ENCODE peak calls at places on chromosomes 5 and 9, in four cellular contexts. Q is fibroblast of mammary gland, K is RWPE1, H is kidney epithelial cell. G is an unnamed sample.

GRCh38 chr9:5778799-5779198 is 54.1 kb downstream of the ERMP1 start:
- DNase-seq in Q (no peak), K (no peak), H (no peak), G (no peak)

GRCh38 chr5:150618188-150618587 is 22.3 kb upstream of the SYNPO start:
- DNase-seq in Q (no peak), K (no peak), H (no peak), G (no peak)

GRCh38 chr9:137382728-137383452 is 40.1 kb downstream of the EXD3 start:
- DNase-seq in Q (no peak), K (no peak), H (no peak), G (no peak)

GRCh38 chr5:93018461-93018860 is 562.6 kb downstream of the NR2F1-AS1 start:
- DNase-seq in Q (peak; percentile 22), K (no peak), H (no peak), G (peak; percentile 6)

GRCh38 chr9:127980056-127980705 is 608 bp downstream of the EEIG1 start:
- DNase-seq in Q (no peak), K (no peak), H (no peak), G (peak; percentile 54)

GRCh38 chr5:143934821-143935220 is 122.9 kb downstream of the HMHB1 start:
- DNase-seq in Q (no peak), K (no peak), H (no peak), G (no peak)

GRCh38 chr5:17248999-17249634 is 31.7 kb downstream of the BASP1 start:
- DNase-seq in Q (peak; percentile 98), K (peak; percentile 97), H (peak; percentile 92), G (peak; percentile 96)

GRCh38 chr9:1726993-1727759 is 288.0 kb upstream of the SMARCA2 start:
- DNase-seq in Q (no peak), K (no peak), H (no peak), G (no peak)

GRCh38 chr9:27194401-27195091 is 85.5 kb downstream of the TEK start:
- DNase-seq in Q (peak; percentile 89), K (peak; percentile 77), H (peak; percentile 61), G (peak; percentile 71)

GRCh38 chr9:115165233-115165632 is 47.3 kb upstream of the TNC start:
- DNase-seq in Q (no peak), K (no peak), H (no peak), G (peak; percentile 40)

GRCh38 chr5:10988637-10989036 is 227.6 kb upstream of the DAP start:
- DNase-seq in Q (no peak), K (no peak), H (no peak), G (no peak)

GRCh38 chr9:95349109-95350038 is 31.9 kb upstream of the FANCC start:
- DNase-seq in Q (no peak), K (no peak), H (no peak), G (peak; percentile 10)

GRCh38 chr5:10578869-10579268 is 15.0 kb downstream of the ANKRD33B start:
- DNase-seq in Q (no peak), K (no peak), H (no peak), G (no peak)

GRCh38 chr5:11048760-11049159 is 287.7 kb upstream of the DAP start:
- DNase-seq in Q (no peak), K (no peak), H (no peak), G (no peak)

GRCh38 chr9:72013188-72013877 is 47.1 kb downstream of the C9orf57 start:
- DNase-seq in Q (no peak), K (no peak), H (no peak), G (no peak)

GRCh38 chr9:108095496-108095895 is 605.9 kb upstream of the KLF4 start:
- DNase-seq in Q (no peak), K (no peak), H (no peak), G (no peak)

GRCh38 chr9:125142560-125143376 is 560 bp downstream of the SCAI start:
- DNase-seq in Q (no peak), K (peak; percentile 27), H (no peak), G (peak; percentile 11)

GRCh38 chr5:39394946-39395345 is 29.8 kb downstream of the DAB2 start:
- DNase-seq in Q (peak; percentile 92), K (peak; percentile 28), H (no peak), G (peak; percentile 94)

GRCh38 chr5:115738807-115739206 is 77.7 kb downstream of the CDO1 start:
- DNase-seq in Q (no peak), K (no peak), H (no peak), G (no peak)

GRCh38 chr5:149298163-149298562 is 26.5 kb downstream of the AFAP1L1 start:
- DNase-seq in Q (no peak), K (no peak), H (no peak), G (no peak)

GRCh38 chr5:147512640-147513334 is 2.9 kb upstream of the DPYSL3 start:
- DNase-seq in Q (no peak), K (no peak), H (no peak), G (no peak)

GRCh38 chr9:105694848-105695581 is 674 bp downstream of the TMEM38B start:
- DNase-seq in Q (peak; percentile 54), K (peak; percentile 71), H (no peak), G (peak; percentile 65)

GRCh38 chr5:102834438-102834964 is 79.4 kb downstream of the PAM start:
- DNase-seq in Q (no peak), K (no peak), H (no peak), G (no peak)

GRCh38 chr5:140175367-140176027 is 509 bp downstream of the CYSTM1 start:
- DNase-seq in Q (peak; percentile 55), K (peak; percentile 74), H (no peak), G (peak; percentile 49)

GRCh38 chr5:151085517-151086031 is 4.7 kb upstream of the TNIP1 start:
- DNase-seq in Q (peak; percentile 38), K (no peak), H (no peak), G (peak; percentile 70)

GRCh38 chr5:66171349-66172344 is 27.5 kb downstream of the SREK1 start:
- DNase-seq in Q (peak; percentile 62), K (peak; percentile 51), H (peak; percentile 25), G (peak; percentile 57)

GRCh38 chr5:108339220-108339619 is 42.7 kb downstream of the FBXL17 start:
- DNase-seq in Q (no peak), K (no peak), H (no peak), G (peak; percentile 0)

GRCh38 chr9:13264788-13265187 is 14.7 kb downstream of the MPDZ start:
- DNase-seq in Q (no peak), K (no peak), H (no peak), G (no peak)

GRCh38 chr5:78717674-78718073 is 69.1 kb upstream of the LHFPL2 start:
- DNase-seq in Q (peak; percentile 12), K (no peak), H (no peak), G (peak; percentile 21)

GRCh38 chr5:149497357-149497756 is 53.9 kb downstream of the CSNK1A1 start:
- DNase-seq in Q (peak; percentile 92), K (no peak), H (no peak), G (no peak)

GRCh38 chr5:10400834-10401233 is 40.8 kb upstream of the ROPN1L start:
- DNase-seq in Q (peak; percentile 86), K (no peak), H (no peak), G (peak; percentile 43)

GRCh38 chr5:54090495-54091084 is 219.8 kb downstream of the ARL15 start:
- DNase-seq in Q (peak; percentile 84), K (peak; percentile 44), H (peak; percentile 44), G (peak; percentile 53)

GRCh38 chr9:33287087-33287490 is 3.2 kb upstream of the NFX1 start:
- DNase-seq in Q (peak; percentile 77), K (peak; percentile 79), H (no peak), G (peak; percentile 72)

GRCh38 chr9:134369416-134370212 is 43.4 kb downstream of the RXRA start:
- DNase-seq in Q (peak; percentile 15), K (no peak), H (no peak), G (no peak)

GRCh38 chr5:152556779-152557178 is 151.7 kb upstream of the NMUR2 start:
- DNase-seq in Q (no peak), K (no peak), H (no peak), G (no peak)

GRCh38 chr5:50325237-50325832 is 115.8 kb downstream of the EMB start:
- DNase-seq in Q (peak; percentile 31), K (no peak), H (no peak), G (peak; percentile 41)

GRCh38 chr5:179873176-179873575 is 14.6 kb upstream of the MRNIP start:
- DNase-seq in Q (no peak), K (no peak), H (no peak), G (no peak)

DNA sequence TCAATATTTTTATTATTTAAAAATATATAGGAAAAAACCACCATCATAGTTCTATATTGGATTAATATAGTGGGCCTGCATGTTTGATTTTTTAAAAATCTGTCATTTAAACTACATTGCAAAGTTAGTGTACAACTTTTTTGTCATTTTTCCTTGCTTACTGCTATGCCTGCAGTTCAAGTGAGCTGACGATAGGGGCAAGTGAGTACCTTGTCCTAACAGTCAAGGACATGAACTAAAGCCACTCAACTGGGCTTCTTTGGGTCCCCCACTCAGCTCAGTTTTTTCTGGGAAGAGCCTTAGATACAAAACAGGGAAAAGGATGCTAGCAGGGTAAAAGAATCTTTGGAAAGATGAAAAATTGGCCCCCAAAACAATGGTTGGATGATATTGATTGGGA is 269.9 kb downstream of the MAN2A1 start:
- DNase-seq in Q (no peak), K (no peak), H (no peak), G (no peak)
- TF ChIP-seq CTCF in Q (peak; percentile 10), K (no peak), H (no peak), G (peak; percentile 42)

GRCh38 chr9:6909186-6909585 is 151.4 kb downstream of the KDM4C start:
- DNase-seq in Q (no peak), K (no peak), H (no peak), G (no peak)

GRCh38 chr9:6910497-6910896 is 152.7 kb downstream of the KDM4C start:
- DNase-seq in Q (no peak), K (no peak), H (no peak), G (no peak)

GRCh38 chr9:6911901-6912650 is 154.3 kb downstream of the KDM4C start:
- DNase-seq in Q (no peak), K (no peak), H (no peak), G (no peak)

GRCh38 chr9:6907772-6908381 is 150.1 kb downstream of the KDM4C start:
- DNase-seq in Q (peak; percentile 58), K (no peak), H (no peak), G (peak; percentile 30)

DNA sequence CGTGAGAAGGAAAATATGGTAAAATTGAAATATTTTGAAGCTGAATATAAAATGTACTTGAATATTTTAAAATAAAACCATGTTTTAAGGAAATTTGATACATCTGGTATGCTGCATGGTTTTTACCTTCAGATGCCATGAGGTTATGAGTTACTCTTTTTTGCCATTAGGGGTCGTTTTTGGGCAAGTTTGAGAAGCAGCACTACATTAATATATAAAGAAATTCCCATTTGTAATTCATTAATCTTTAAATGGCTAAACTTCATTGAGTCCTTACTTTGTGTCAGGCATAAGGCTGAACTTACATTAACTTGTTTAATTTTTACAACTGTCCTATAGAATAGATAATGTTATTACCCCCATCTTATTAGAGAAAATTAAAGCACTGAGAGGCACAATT is 152.3 kb downstream of the KDM4C start:
- DNase-seq in Q (peak; percentile 36), K (no peak), H (no peak), G (no peak)
- TF ChIP-seq CTCF in Q (peak; percentile 62), K (peak; percentile 46), H (peak; percentile 46), G (peak; percentile 33)

GRCh38 chr5:174402224-174402812 is 322.1 kb upstream of the MSX2 start:
- DNase-seq in Q (no peak), K (no peak), H (no peak), G (no peak)
- TF ChIP-seq CTCF in Q (no peak), K (no peak), H (no peak), G (no peak)

GRCh38 chr5:61330879-61331406 is 1.1 kb upstream of the ZSWIM6 start:
- DNase-seq in Q (peak; percentile 70), K (peak; percentile 80), H (no peak), G (peak; percentile 87)
- TF ChIP-seq CTCF in Q (peak; percentile 20), K (peak; percentile 74), H (no peak), G (peak; percentile 27)